ENCODE peak calls at places on chromosome 6, in seven cellular contexts. D is H54; T is neural crest cell; J is mucosa of descending colon; C is activated T-cell treated with anti-CD3 and anti-CD28 coated beads, Interleukin-2, amount 50 U/mL, for 48 hours; O is NCI-H2081; S is progenitor cell of endocrine pancreas. R is an unnamed sample.

GRCh38 chr6:156735751-156736150 is 41.4 kb upstream of the ARID1B start:
- DNase-seq in O (no peak), J (no peak), D (no peak), C (no peak), T (no peak), S (no peak), R (no peak)

GRCh38 chr6:7112741-7113313 is 5.1 kb downstream of the RREB1 start:
- DNase-seq in J (peak; percentile 66), C (peak; percentile 48), O (peak; percentile 71), T (no peak), D (no peak), S (no peak), R (peak; percentile 44)

GRCh38 chr6:170203212-170203611 is 87.7 kb downstream of the DLL1 start:
- DNase-seq in T (no peak), C (no peak), O (no peak), J (no peak), D (no peak), S (no peak), R (no peak)

GRCh38 chr6:136317023-136317649 is 27.5 kb upstream of the BCLAF1 start:
- DNase-seq in J (no peak), S (peak; percentile 32), T (peak; percentile 38), D (no peak), C (peak; percentile 54), O (peak; percentile 40), R (peak; percentile 78)

GRCh38 chr6:153568601-153569000 is 437.5 kb upstream of the RGS17 start:
- DNase-seq in O (no peak), J (no peak), C (no peak), S (no peak), D (no peak), T (no peak), R (no peak)

GRCh38 chr6:30935018-30935417 is 3.0 kb upstream of the SFTA2 start:
- DNase-seq in T (no peak), C (no peak), S (no peak), O (no peak), D (no peak), J (no peak), R (peak; percentile 56)

GRCh38 chr6:14128017-14128416 is 10.4 kb downstream of the CD83 start:
- DNase-seq in D (no peak), T (no peak), O (no peak), S (no peak), J (no peak), C (no peak), R (no peak)

GRCh38 chr6:25392372-25392771 is 113.2 kb downstream of the CARMIL1 start:
- DNase-seq in D (no peak), S (no peak), J (no peak), C (no peak), T (no peak), O (no peak), R (no peak)

GRCh38 chr6:108123946-108124345 is 41.9 kb upstream of the NR2E1 start:
- DNase-seq in C (no peak), S (no peak), D (no peak), T (no peak), O (peak; percentile 39), J (no peak), R (no peak)

GRCh38 chr6:7404546-7404945 is 14.9 kb downstream of the RIOK1 start:
- DNase-seq in T (no peak), J (no peak), O (no peak), S (no peak), C (no peak), D (no peak), R (no peak)

GRCh38 chr6:29751480-29751879 is 28.2 kb downstream of the HLA-F start:
- DNase-seq in C (no peak), S (no peak), T (no peak), D (no peak), J (no peak), O (no peak), R (no peak)

GRCh38 chr6:133630651-133631050 is 258.3 kb upstream of the TCF21 start:
- DNase-seq in C (no peak), T (no peak), S (no peak), J (no peak), D (no peak), O (no peak), R (no peak)

GRCh38 chr6:53671111-53671510 is 5.6 kb upstream of the KLHL31 start:
- DNase-seq in J (no peak), C (no peak), D (no peak), T (no peak), O (no peak), S (no peak), R (no peak)

GRCh38 chr6:16630035-16630643 is 131.1 kb downstream of the ATXN1 start:
- DNase-seq in O (no peak), T (no peak), S (no peak), D (no peak), C (no peak), J (no peak), R (no peak)

GRCh38 chr6:33208089-33208967 is at the start of gene RING1:
- DNase-seq in T (peak; percentile 63), O (peak; percentile 68), J (peak; percentile 91), S (peak; percentile 67), C (peak; percentile 84), D (peak; percentile 90), R (peak; percentile 79)

GRCh38 chr6:3438190-3439167 is 18.4 kb downstream of the SLC22A23 start:
- DNase-seq in T (no peak), S (no peak), C (no peak), O (peak; percentile 86), J (peak; percentile 48), D (peak; percentile 55), R (peak; percentile 46)

GRCh38 chr6:38194589-38194988 is 375.1 kb downstream of the ZFAND3 start:
- DNase-seq in S (no peak), T (no peak), O (no peak), C (peak; percentile 2), J (no peak), D (no peak), R (no peak)

GRCh38 chr6:158313989-158314388 is 1.7 kb downstream of the TULP4 start:
- DNase-seq in C (no peak), T (no peak), O (no peak), D (no peak), J (no peak), S (no peak), R (no peak)

GRCh38 chr6:49479308-49480004 is 16.3 kb downstream of the CENPQ start:
- DNase-seq in J (no peak), D (no peak), S (no peak), T (no peak), O (no peak), C (no peak), R (peak; percentile 85)

GRCh38 chr6:41586564-41586963 is 40.4 kb downstream of the FOXP4 start:
- DNase-seq in T (no peak), O (no peak), D (no peak), S (no peak), C (no peak), J (no peak), R (no peak)

GRCh38 chr6:118725944-118726343 is 74.6 kb upstream of the CEP85L start:
- DNase-seq in J (no peak), O (no peak), C (peak; percentile 75), S (no peak), T (no peak), D (no peak), R (no peak)

GRCh38 chr6:161228911-161229591 is 44.8 kb downstream of the AGPAT4 start:
- DNase-seq in O (no peak), T (no peak), D (peak; percentile 17), S (no peak), C (no peak), J (no peak), R (no peak)

GRCh38 chr6:51928320-51928719 is 159.1 kb downstream of the PKHD1 start:
- DNase-seq in S (no peak), T (no peak), J (no peak), C (no peak), O (no peak), D (no peak), R (peak; percentile 35)

GRCh38 chr6:6825986-6826901 is 237.7 kb downstream of the LY86 start:
- DNase-seq in T (no peak), J (peak; percentile 66), O (no peak), D (peak; percentile 64), S (no peak), C (no peak), R (peak; percentile 48)

GRCh38 chr6:53805016-53805415 is 10.2 kb downstream of the LRRC1 start:
- DNase-seq in T (no peak), O (no peak), J (no peak), S (no peak), C (no peak), D (no peak), R (no peak)

GRCh38 chr6:47698342-47698787 is at the start of gene ADGRF4:
- DNase-seq in C (no peak), D (peak; percentile 35), S (no peak), T (no peak), J (peak; percentile 56), O (no peak), R (peak; percentile 27)

GRCh38 chr6:44571510-44571909 is 184.0 kb downstream of the CDC5L start:
- DNase-seq in D (no peak), S (no peak), J (no peak), C (no peak), O (no peak), T (no peak), R (no peak)

GRCh38 chr6:47308223-47308567 is 1.5 kb downstream of the TNFRSF21 start:
- DNase-seq in O (no peak), C (no peak), S (no peak), D (no peak), T (no peak), J (no peak), R (no peak)

GRCh38 chr6:137307163-137307851 is 88.1 kb upstream of the IFNGR1 start:
- DNase-seq in T (no peak), C (no peak), D (no peak), S (no peak), J (no peak), O (no peak), R (no peak)

GRCh38 chr6:55046869-55047422 is 127.4 kb upstream of the HCRTR2 start:
- DNase-seq in D (no peak), J (no peak), S (no peak), C (no peak), T (no peak), O (peak; percentile 57), R (peak; percentile 51)

GRCh38 chr6:146357578-146358340 is 185.9 kb upstream of the RAB32 start:
- DNase-seq in S (no peak), J (no peak), D (peak; percentile 10), T (no peak), O (no peak), C (no peak), R (no peak)

GRCh38 chr6:37299990-37300389 is 42.0 kb upstream of the TMEM217 start:
- DNase-seq in J (no peak), D (no peak), T (no peak), S (no peak), O (no peak), C (no peak), R (no peak)

GRCh38 chr6:150238857-150239407 is 96.1 kb downstream of the PPP1R14C start:
- DNase-seq in D (no peak), J (no peak), C (no peak), O (no peak), S (no peak), T (no peak), R (no peak)

GRCh38 chr6:28545955-28546354 is 20.3 kb downstream of the GPX5 start:
- DNase-seq in O (no peak), C (no peak), T (no peak), D (no peak), S (no peak), J (no peak), R (no peak)

GRCh38 chr6:134746125-134746524 is 203.8 kb downstream of the ALDH8A1 start:
- DNase-seq in D (no peak), C (no peak), O (no peak), T (no peak), S (no peak), J (no peak), R (peak; percentile 71)